ENCODE peak calls at places on chromosomes 4 and X, in six cellular contexts. One of them, this sample, is unnamed.

GRCh38 chrX:65926095-65927019 is 113.5 kb downstream of the VSIG4 start:
- DNase-seq in astrocyte of the spinal cord: no peak
- DNase-seq in Panc1: no peak
- DNase-seq in PC-3: no peak
- DNase-seq in IMR-90: no peak
- DNase-seq in left lung: no peak
- DNase-seq in this sample: no peak

GRCh38 chrX:40169193-40170086 is 71.7 kb upstream of the BCOR start:
- DNase-seq in astrocyte of the spinal cord: peak; percentile 81
- DNase-seq in Panc1: peak; percentile 61
- DNase-seq in left lung: no peak
- DNase-seq in PC-3: peak; percentile 85
- DNase-seq in IMR-90: peak; percentile 75
- DNase-seq in this sample: peak; percentile 49

GRCh38 chr4:166956484-166956883 is 277.8 kb downstream of the SPOCK3 start:
- DNase-seq in IMR-90: no peak
- DNase-seq in left lung: no peak
- DNase-seq in Panc1: no peak
- DNase-seq in PC-3: no peak
- DNase-seq in astrocyte of the spinal cord: no peak
- DNase-seq in this sample: no peak

GRCh38 chrX:49175875-49176274 is 4.2 kb downstream of the PLP2 start:
- DNase-seq in astrocyte of the spinal cord: no peak
- DNase-seq in PC-3: no peak
- DNase-seq in Panc1: no peak
- DNase-seq in IMR-90: no peak
- DNase-seq in left lung: no peak
- DNase-seq in this sample: no peak

GRCh38 chr4:8394125-8394524 is 46.4 kb downstream of the ACOX3 start:
- DNase-seq in Panc1: no peak
- DNase-seq in astrocyte of the spinal cord: peak; percentile 68
- DNase-seq in IMR-90: peak; percentile 31
- DNase-seq in PC-3: no peak
- DNase-seq in left lung: no peak
- DNase-seq in this sample: peak; percentile 68

GRCh38 chr4:7803992-7804758 is 135.5 kb downstream of the AFAP1 start:
- DNase-seq in astrocyte of the spinal cord: peak; percentile 84
- DNase-seq in PC-3: peak; percentile 77
- DNase-seq in Panc1: peak; percentile 59
- DNase-seq in IMR-90: peak; percentile 80
- DNase-seq in left lung: peak; percentile 82
- DNase-seq in this sample: peak; percentile 75

GRCh38 chr4:14568356-14568755 is 433.9 kb upstream of the CPEB2 start:
- DNase-seq in PC-3: no peak
- DNase-seq in astrocyte of the spinal cord: peak; percentile 51
- DNase-seq in IMR-90: no peak
- DNase-seq in left lung: no peak
- DNase-seq in Panc1: no peak
- DNase-seq in this sample: no peak

GRCh38 chr4:79209822-79210635 is 115.8 kb downstream of the NAA11 start:
- DNase-seq in left lung: no peak
- DNase-seq in Panc1: no peak
- DNase-seq in PC-3: no peak
- DNase-seq in IMR-90: no peak
- DNase-seq in astrocyte of the spinal cord: no peak
- DNase-seq in this sample: no peak

GRCh38 chr4:182521006-182521405 is 277.8 kb downstream of the TENM3 start:
- DNase-seq in Panc1: no peak
- DNase-seq in left lung: no peak
- DNase-seq in IMR-90: no peak
- DNase-seq in PC-3: no peak
- DNase-seq in astrocyte of the spinal cord: no peak
- DNase-seq in this sample: no peak

GRCh38 chr4:55543858-55544257 is 2.9 kb downstream of the CLOCK start:
- DNase-seq in PC-3: peak; percentile 74
- DNase-seq in left lung: no peak
- DNase-seq in astrocyte of the spinal cord: peak; percentile 7
- DNase-seq in IMR-90: peak; percentile 27
- DNase-seq in Panc1: no peak
- DNase-seq in this sample: peak; percentile 16
- H3K4me3 ChIP-seq in PC-3: peak overlapping the region; percentile 86
- H3K4me3 ChIP-seq in left lung: no peak overlapping the region
- H3K4me3 ChIP-seq in astrocyte of the spinal cord: no peak overlapping the region
- H3K4me3 ChIP-seq in IMR-90: no peak overlapping the region
- H3K4me3 ChIP-seq in Panc1: no peak overlapping the region
- H3K4me3 ChIP-seq in this sample: no peak overlapping the region

DNA sequence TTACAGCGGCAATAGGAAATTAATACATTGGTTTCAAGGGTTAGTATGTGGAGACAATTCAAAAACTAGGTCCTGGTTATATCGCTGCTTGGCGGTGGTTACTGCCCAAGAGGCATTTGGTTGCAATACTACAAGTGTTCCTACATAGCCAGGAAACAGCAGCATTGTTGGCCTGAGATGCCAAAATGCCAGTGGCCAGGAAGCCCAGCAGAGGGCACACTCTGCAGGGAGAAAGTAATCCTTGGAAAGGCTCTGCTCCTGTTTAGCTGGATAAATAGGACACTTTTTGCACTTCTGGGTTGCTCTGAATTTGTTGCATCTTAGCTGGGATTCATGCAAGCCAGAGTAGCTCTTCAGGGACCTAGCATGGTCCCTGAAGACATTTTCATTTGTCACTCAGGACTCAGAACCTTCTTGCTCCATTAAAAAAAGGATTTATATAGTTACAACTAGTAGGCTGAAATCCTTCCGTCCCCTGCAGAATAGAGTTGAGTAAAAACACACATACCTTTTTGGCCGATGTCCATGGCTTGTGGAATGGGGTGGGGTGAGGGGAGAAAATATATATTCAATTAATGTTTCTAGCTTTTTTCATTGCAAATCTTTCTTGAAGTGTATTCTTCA is 8.1 kb upstream of the GPR119 start:
- DNase-seq in IMR-90: peak; percentile 45
- DNase-seq in astrocyte of the spinal cord: peak; percentile 50
- DNase-seq in left lung: peak; percentile 38
- DNase-seq in Panc1: peak; percentile 20
- DNase-seq in PC-3: peak; percentile 74
- DNase-seq in this sample: peak; percentile 62
- TF ChIP-seq CTCF in IMR-90: peak; percentile 67
- TF ChIP-seq CTCF in astrocyte of the spinal cord: peak; percentile 79
- TF ChIP-seq CTCF in left lung: peak; percentile 57
- TF ChIP-seq CTCF in Panc1: peak; percentile 88
- TF ChIP-seq CTCF in PC-3: peak; percentile 75
- TF ChIP-seq CTCF in this sample: peak; percentile 82

DNA sequence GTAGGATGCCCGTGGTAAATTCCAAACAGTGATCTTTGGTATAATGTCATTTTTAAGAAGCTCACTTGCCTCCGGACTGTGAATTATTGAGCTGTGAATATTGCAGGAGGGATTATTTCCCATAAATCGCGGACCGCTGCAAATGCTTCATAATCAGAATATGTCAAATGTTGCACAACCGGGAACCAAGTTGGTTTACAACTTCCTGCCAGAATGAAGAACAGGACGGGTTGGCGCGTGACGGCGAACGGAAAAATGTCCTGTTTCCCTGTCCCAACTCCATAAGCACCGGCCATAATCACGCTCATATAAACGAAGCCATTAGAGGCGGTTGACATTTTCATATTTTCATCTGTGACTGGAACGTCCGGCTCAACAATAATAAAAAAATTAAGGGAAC is 67.7 kb downstream of the SHOX start:
- DNase-seq in PC-3: no peak
- DNase-seq in IMR-90: no peak
- DNase-seq in Panc1: no peak
- DNase-seq in left lung: no peak
- DNase-seq in astrocyte of the spinal cord: no peak
- DNase-seq in this sample: peak; percentile 79
- H3K4me3 ChIP-seq in PC-3: no peak overlapping the region
- H3K4me3 ChIP-seq in IMR-90: no peak overlapping the region
- H3K4me3 ChIP-seq in Panc1: no peak overlapping the region
- H3K4me3 ChIP-seq in left lung: no peak overlapping the region
- H3K4me3 ChIP-seq in astrocyte of the spinal cord: no peak overlapping the region
- H3K4me3 ChIP-seq in this sample: no peak overlapping the region

DNA sequence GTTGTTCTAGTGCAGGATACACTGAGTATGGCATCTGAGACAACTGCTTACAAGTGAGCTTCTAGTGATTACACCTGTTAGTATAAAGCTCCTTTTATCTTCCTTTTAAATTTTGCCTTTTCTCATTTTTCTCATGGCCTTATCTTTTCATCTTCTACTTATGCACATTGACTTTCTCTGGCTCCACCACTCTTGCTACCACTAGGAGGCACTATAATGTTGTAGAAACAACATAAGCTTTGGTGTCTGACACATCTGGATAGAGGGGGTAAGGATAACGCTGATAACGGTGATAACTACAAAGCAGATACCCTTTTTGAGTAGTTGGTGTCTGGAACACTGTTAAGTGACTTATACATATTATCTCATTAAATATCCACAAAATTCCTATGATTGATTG is 187.4 kb upstream of the TEX13C start:
- DNase-seq in Panc1: no peak
- DNase-seq in PC-3: peak; percentile 53
- DNase-seq in IMR-90: peak; percentile 0
- DNase-seq in astrocyte of the spinal cord: no peak
- DNase-seq in left lung: no peak
- DNase-seq in this sample: no peak
- TF ChIP-seq CTCF in Panc1: peak; percentile 41
- TF ChIP-seq CTCF in PC-3: peak; percentile 78
- TF ChIP-seq CTCF in IMR-90: peak; percentile 33
- TF ChIP-seq CTCF in astrocyte of the spinal cord: no peak
- TF ChIP-seq CTCF in left lung: no peak
- TF ChIP-seq CTCF in this sample: no peak

GRCh38 chrX:24202465-24203031 is 53.0 kb downstream of the ZFX start:
- DNase-seq in astrocyte of the spinal cord: no peak
- DNase-seq in Panc1: no peak
- DNase-seq in IMR-90: no peak
- DNase-seq in left lung: no peak
- DNase-seq in PC-3: no peak
- DNase-seq in this sample: no peak

GRCh38 chrX:24201216-24201615 is 51.7 kb downstream of the ZFX start:
- DNase-seq in astrocyte of the spinal cord: no peak
- DNase-seq in Panc1: no peak
- DNase-seq in left lung: no peak
- DNase-seq in PC-3: no peak
- DNase-seq in IMR-90: no peak
- DNase-seq in this sample: no peak

GRCh38 chrX:24203072-24203808 is 53.7 kb downstream of the ZFX start:
- DNase-seq in left lung: no peak
- DNase-seq in IMR-90: no peak
- DNase-seq in Panc1: no peak
- DNase-seq in PC-3: no peak
- DNase-seq in astrocyte of the spinal cord: no peak
- DNase-seq in this sample: no peak

GRCh38 chrX:24204958-24205357 is 55.4 kb downstream of the ZFX start:
- DNase-seq in left lung: no peak
- DNase-seq in IMR-90: no peak
- DNase-seq in PC-3: no peak
- DNase-seq in astrocyte of the spinal cord: no peak
- DNase-seq in Panc1: no peak
- DNase-seq in this sample: no peak

GRCh38 chrX:24204331-24204730 is 54.8 kb downstream of the ZFX start:
- DNase-seq in left lung: no peak
- DNase-seq in PC-3: peak; percentile 15
- DNase-seq in IMR-90: peak; percentile 44
- DNase-seq in Panc1: no peak
- DNase-seq in astrocyte of the spinal cord: peak; percentile 28
- DNase-seq in this sample: peak; percentile 11
- H3K4me3 ChIP-seq in left lung: no peak overlapping the region
- H3K4me3 ChIP-seq in PC-3: no peak overlapping the region
- H3K4me3 ChIP-seq in IMR-90: no peak overlapping the region
- H3K4me3 ChIP-seq in Panc1: no peak overlapping the region
- H3K4me3 ChIP-seq in astrocyte of the spinal cord: no peak overlapping the region
- H3K4me3 ChIP-seq in this sample: no peak overlapping the region

GRCh38 chr4:20882500-20882899 is 182.2 kb downstream of the PACRGL start:
- DNase-seq in astrocyte of the spinal cord: no peak
- DNase-seq in IMR-90: no peak
- DNase-seq in PC-3: no peak
- DNase-seq in left lung: no peak
- DNase-seq in Panc1: no peak
- DNase-seq in this sample: no peak
- TF ChIP-seq CTCF in astrocyte of the spinal cord: no peak
- TF ChIP-seq CTCF in IMR-90: no peak
- TF ChIP-seq CTCF in PC-3: no peak
- TF ChIP-seq CTCF in left lung: no peak
- TF ChIP-seq CTCF in Panc1: no peak
- TF ChIP-seq CTCF in this sample: no peak

GRCh38 chrX:112651766-112652165 is 28.0 kb downstream of the LHFPL1 start:
- DNase-seq in IMR-90: peak; percentile 67
- DNase-seq in Panc1: no peak
- DNase-seq in astrocyte of the spinal cord: peak; percentile 16
- DNase-seq in left lung: no peak
- DNase-seq in PC-3: no peak
- DNase-seq in this sample: no peak
- H3K4me3 ChIP-seq in IMR-90: no peak overlapping the region
- H3K4me3 ChIP-seq in Panc1: no peak overlapping the region
- H3K4me3 ChIP-seq in astrocyte of the spinal cord: no peak overlapping the region
- H3K4me3 ChIP-seq in left lung: no peak overlapping the region
- H3K4me3 ChIP-seq in PC-3: no peak overlapping the region
- H3K4me3 ChIP-seq in this sample: no peak overlapping the region

DNA sequence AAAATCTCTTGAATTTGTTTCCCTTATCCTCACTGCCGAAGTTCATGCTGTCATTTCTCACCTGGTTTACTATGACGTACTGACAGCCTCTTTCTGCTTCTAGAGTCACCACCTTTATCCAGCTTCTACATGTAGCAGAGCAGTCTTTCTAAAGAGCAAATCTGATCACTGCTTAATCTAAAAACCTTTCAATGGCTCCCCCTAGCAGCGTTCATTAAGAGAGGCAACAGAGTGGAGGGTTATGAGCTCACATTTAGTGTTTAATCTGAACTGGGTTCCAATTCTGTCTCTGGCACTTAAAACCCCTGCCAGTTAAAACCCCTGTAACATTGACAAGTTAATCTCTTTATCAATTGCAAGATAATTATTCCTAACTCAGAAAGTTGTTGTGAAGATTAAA is 4.4 kb downstream of the RBPJ start:
- DNase-seq in Panc1: no peak
- DNase-seq in IMR-90: peak; percentile 67
- DNase-seq in astrocyte of the spinal cord: peak; percentile 66
- DNase-seq in PC-3: peak; percentile 50
- DNase-seq in left lung: no peak
- DNase-seq in this sample: peak; percentile 59
- TF ChIP-seq CTCF in Panc1: peak; percentile 58
- TF ChIP-seq CTCF in IMR-90: peak; percentile 61
- TF ChIP-seq CTCF in astrocyte of the spinal cord: peak; percentile 63
- TF ChIP-seq CTCF in PC-3: peak; percentile 72
- TF ChIP-seq CTCF in left lung: no peak
- TF ChIP-seq CTCF in this sample: peak; percentile 67

This sample was measured in AG10803.